ENCODE peak calls at places on chromosomes 5 and 9, in nine cellular contexts. One of them, this sample, is unnamed. For H3K4me1 and H3K36me3, the result is how much of the 10 kb centered on the place peaks cover.

GRCh38 chr9:95091574-95091970 is 225.9 kb downstream of the FANCC start:
- DNase-seq in prostate gland: no peak
- DNase-seq in ovary: no peak
- DNase-seq in heart left ventricle: no peak
- DNase-seq in sigmoid colon: no peak
- DNase-seq in uterus: no peak
- DNase-seq in HepG2: no peak
- DNase-seq in adrenal gland: no peak
- DNase-seq in IMR-90: peak
- DNase-seq in this sample: no peak

GRCh38 chr5:149215478-149216042 is 56.1 kb upstream of the AFAP1L1 start:
- DNase-seq in ovary: no peak
- DNase-seq in HepG2: no peak
- DNase-seq in prostate gland: no peak
- DNase-seq in sigmoid colon: peak
- DNase-seq in uterus: peak
- DNase-seq in adrenal gland: peak
- DNase-seq in IMR-90: peak
- DNase-seq in heart left ventricle: peak
- DNase-seq in this sample: no peak

GRCh38 chr5:36505021-36505420 is 101.4 kb upstream of the SLC1A3 start:
- DNase-seq in uterus: no peak
- DNase-seq in ovary: no peak
- DNase-seq in HepG2: no peak
- DNase-seq in prostate gland: no peak
- DNase-seq in heart left ventricle: no peak
- DNase-seq in IMR-90: no peak
- DNase-seq in adrenal gland: no peak
- DNase-seq in sigmoid colon: no peak
- DNase-seq in this sample: no peak

GRCh38 chr5:138065102-138065501 is 18.7 kb upstream of the WNT8A start:
- DNase-seq in sigmoid colon: no peak
- DNase-seq in uterus: no peak
- DNase-seq in adrenal gland: no peak
- DNase-seq in IMR-90: no peak
- DNase-seq in HepG2: no peak
- DNase-seq in ovary: no peak
- DNase-seq in heart left ventricle: no peak
- DNase-seq in prostate gland: no peak
- DNase-seq in this sample: no peak

GRCh38 chr9:96084289-96084688 is 208.8 kb downstream of the ERCC6L2 start:
- DNase-seq in prostate gland: no peak
- DNase-seq in sigmoid colon: no peak
- DNase-seq in HepG2: no peak
- DNase-seq in ovary: no peak
- DNase-seq in heart left ventricle: no peak
- DNase-seq in uterus: no peak
- DNase-seq in IMR-90: no peak
- DNase-seq in adrenal gland: no peak
- DNase-seq in this sample: no peak

GRCh38 chr9:110257097-110257955 is 1.0 kb upstream of the TXN start:
- DNase-seq in adrenal gland: peak
- DNase-seq in IMR-90: peak
- DNase-seq in sigmoid colon: no peak
- DNase-seq in ovary: peak
- DNase-seq in heart left ventricle: peak
- DNase-seq in prostate gland: peak
- DNase-seq in uterus: peak
- DNase-seq in HepG2: peak
- DNase-seq in this sample: peak

GRCh38 chr5:154971501-154971900 is 30.6 kb downstream of the MRPL22 start:
- DNase-seq in prostate gland: no peak
- DNase-seq in adrenal gland: no peak
- DNase-seq in heart left ventricle: no peak
- DNase-seq in HepG2: no peak
- DNase-seq in uterus: no peak
- DNase-seq in ovary: no peak
- DNase-seq in IMR-90: peak
- DNase-seq in sigmoid colon: no peak
- DNase-seq in this sample: no peak

GRCh38 chr9:136505406-136506403 is 22.9 kb upstream of the SEC16A start:
- DNase-seq in prostate gland: no peak
- DNase-seq in IMR-90: no peak
- DNase-seq in HepG2: no peak
- DNase-seq in heart left ventricle: no peak
- DNase-seq in sigmoid colon: no peak
- DNase-seq in uterus: no peak
- DNase-seq in adrenal gland: no peak
- DNase-seq in ovary: no peak
- DNase-seq in this sample: no peak

GRCh38 chr9:118575341-118576070 is 793.7 kb downstream of the BRINP1 start:
- DNase-seq in IMR-90: no peak
- DNase-seq in adrenal gland: no peak
- DNase-seq in heart left ventricle: no peak
- DNase-seq in ovary: no peak
- DNase-seq in HepG2: no peak
- DNase-seq in sigmoid colon: no peak
- DNase-seq in uterus: no peak
- DNase-seq in prostate gland: no peak
- DNase-seq in this sample: no peak

GRCh38 chr9:129498451-129499376 is 122.2 kb downstream of the C9orf50 start:
- DNase-seq in IMR-90: no peak
- DNase-seq in HepG2: no peak
- DNase-seq in prostate gland: no peak
- DNase-seq in sigmoid colon: no peak
- DNase-seq in adrenal gland: no peak
- DNase-seq in uterus: no peak
- DNase-seq in ovary: no peak
- DNase-seq in heart left ventricle: no peak
- DNase-seq in this sample: no peak

GRCh38 chr5:156328176-156328575 is 1.2 kb downstream of the SGCD start:
- DNase-seq in ovary: no peak
- DNase-seq in heart left ventricle: no peak
- DNase-seq in adrenal gland: no peak
- DNase-seq in HepG2: no peak
- DNase-seq in prostate gland: no peak
- DNase-seq in sigmoid colon: no peak
- DNase-seq in IMR-90: peak
- DNase-seq in uterus: no peak
- DNase-seq in this sample: no peak

DNA sequence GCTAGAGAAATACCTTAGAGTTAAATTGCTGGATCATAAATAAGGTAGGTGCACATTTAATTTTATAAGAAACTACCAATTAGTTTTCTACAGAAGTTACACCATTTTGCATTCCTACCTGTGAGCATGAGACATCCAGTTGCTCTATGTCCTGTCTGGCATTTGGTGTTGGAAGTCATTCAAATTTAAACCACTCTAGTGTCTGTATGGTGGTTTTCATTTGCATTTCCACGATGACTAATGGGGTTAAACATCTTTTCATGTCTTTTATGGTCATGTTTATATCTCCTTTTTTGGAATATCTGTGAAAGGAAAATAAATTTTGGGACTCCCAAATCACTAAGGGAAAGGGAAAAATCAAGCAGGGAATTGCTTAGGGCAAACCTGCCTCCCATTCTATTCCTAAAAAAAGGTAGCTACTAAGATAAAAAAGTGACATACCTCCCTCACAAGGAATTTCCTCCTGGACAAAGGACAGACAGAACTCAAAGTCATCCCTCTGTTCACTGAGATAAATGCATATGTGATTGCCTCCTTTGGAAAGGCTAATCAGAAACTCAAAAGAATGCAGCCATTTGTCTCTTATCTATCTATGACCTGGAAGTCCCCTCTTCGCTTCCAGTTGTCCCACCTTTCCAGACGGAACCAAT is 31.6 kb upstream of the ADCY2 start:
- DNase-seq in prostate gland: no peak
- DNase-seq in sigmoid colon: no peak
- DNase-seq in adrenal gland: no peak
- DNase-seq in uterus: no peak
- DNase-seq in HepG2: no peak
- DNase-seq in heart left ventricle: no peak
- DNase-seq in ovary: no peak
- DNase-seq in IMR-90: no peak
- DNase-seq in this sample: no peak
- TF ChIP-seq POLR2A in prostate gland: no peak
- TF ChIP-seq POLR2A in sigmoid colon: no peak
- TF ChIP-seq POLR2A in adrenal gland: no peak
- TF ChIP-seq POLR2A in uterus: no peak
- TF ChIP-seq POLR2A in HepG2: no peak
- TF ChIP-seq POLR2A in heart left ventricle: no peak
- TF ChIP-seq POLR2A in ovary: no peak
- TF ChIP-seq POLR2A in IMR-90: no peak
- TF ChIP-seq POLR2A in this sample: no peak

DNA sequence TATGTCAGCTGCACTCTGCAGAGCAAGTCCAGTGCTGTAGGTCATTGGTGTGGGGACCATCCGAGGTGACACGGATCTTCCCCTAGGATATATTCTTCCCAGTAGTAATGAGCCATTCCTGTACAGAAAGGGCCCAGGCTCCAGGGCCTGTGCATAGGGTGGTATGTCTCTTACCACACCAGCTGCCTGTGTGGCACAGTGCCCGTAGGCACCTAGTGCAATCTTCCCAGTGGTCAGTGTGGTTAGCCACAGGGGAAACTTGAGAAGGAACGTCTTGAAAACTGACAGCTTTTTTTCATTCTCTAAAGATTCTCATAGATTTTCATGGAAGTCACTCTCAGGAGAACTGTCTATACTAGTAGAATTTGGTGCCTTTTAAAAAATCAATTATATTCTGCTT is 39.8 kb downstream of the CYSTM1 start:
- DNase-seq in prostate gland: no peak
- DNase-seq in IMR-90: peak
- DNase-seq in ovary: no peak
- DNase-seq in adrenal gland: no peak
- DNase-seq in sigmoid colon: no peak
- DNase-seq in uterus: no peak
- DNase-seq in HepG2: no peak
- DNase-seq in heart left ventricle: no peak
- DNase-seq in this sample: peak
- H3K4me1 ChIP-seq in prostate gland: under half
- H3K4me1 ChIP-seq in IMR-90: under half
- H3K4me1 ChIP-seq in ovary: under half
- H3K4me1 ChIP-seq in adrenal gland: under half
- H3K4me1 ChIP-seq in sigmoid colon: under half
- H3K4me1 ChIP-seq in uterus: under half
- H3K4me1 ChIP-seq in HepG2: under half
- H3K4me1 ChIP-seq in heart left ventricle: under half
- H3K4me1 ChIP-seq in this sample: under half

GRCh38 chr5:69271376-69271775 is 36.7 kb downstream of the CDK7 start:
- DNase-seq in sigmoid colon: no peak
- DNase-seq in adrenal gland: peak
- DNase-seq in HepG2: no peak
- DNase-seq in uterus: no peak
- DNase-seq in prostate gland: no peak
- DNase-seq in ovary: no peak
- DNase-seq in heart left ventricle: no peak
- DNase-seq in IMR-90: peak
- DNase-seq in this sample: peak

GRCh38 chr5:69279517-69279916 is 44.8 kb downstream of the CDK7 start:
- DNase-seq in adrenal gland: no peak
- DNase-seq in prostate gland: no peak
- DNase-seq in HepG2: no peak
- DNase-seq in sigmoid colon: no peak
- DNase-seq in heart left ventricle: no peak
- DNase-seq in IMR-90: no peak
- DNase-seq in uterus: no peak
- DNase-seq in ovary: no peak
- DNase-seq in this sample: no peak

GRCh38 chr5:69270827-69271226 is 36.1 kb downstream of the CDK7 start:
- DNase-seq in ovary: no peak
- DNase-seq in heart left ventricle: no peak
- DNase-seq in prostate gland: no peak
- DNase-seq in uterus: no peak
- DNase-seq in adrenal gland: no peak
- DNase-seq in sigmoid colon: no peak
- DNase-seq in HepG2: no peak
- DNase-seq in IMR-90: no peak
- DNase-seq in this sample: no peak

GRCh38 chr5:69276422-69277174 is 41.9 kb downstream of the CDK7 start:
- DNase-seq in IMR-90: peak
- DNase-seq in sigmoid colon: no peak
- DNase-seq in uterus: no peak
- DNase-seq in ovary: no peak
- DNase-seq in HepG2: peak
- DNase-seq in prostate gland: no peak
- DNase-seq in adrenal gland: no peak
- DNase-seq in heart left ventricle: no peak
- DNase-seq in this sample: no peak

DNA sequence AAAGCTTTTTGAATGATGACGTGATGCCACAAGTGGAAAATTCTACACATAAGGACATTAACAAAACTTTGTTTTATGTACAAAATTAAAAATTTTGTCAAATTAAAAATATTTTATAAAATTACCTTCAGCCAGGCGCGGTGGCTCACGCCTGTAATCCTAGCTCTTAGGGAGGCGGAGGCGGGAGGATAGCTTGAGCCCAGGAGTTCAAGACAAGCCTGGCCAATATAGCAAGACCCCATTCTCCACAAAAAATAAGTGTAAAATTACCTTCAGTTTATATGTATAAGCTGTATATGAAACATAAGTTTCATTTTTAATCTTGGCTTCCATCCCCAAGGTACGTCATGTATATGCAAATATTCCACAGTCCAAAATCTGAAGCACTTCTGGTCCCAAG is 40.9 kb downstream of the CDK7 start:
- DNase-seq in HepG2: no peak
- DNase-seq in ovary: no peak
- DNase-seq in IMR-90: no peak
- DNase-seq in heart left ventricle: no peak
- DNase-seq in uterus: no peak
- DNase-seq in sigmoid colon: no peak
- DNase-seq in prostate gland: no peak
- DNase-seq in adrenal gland: no peak
- DNase-seq in this sample: no peak
- H3K36me3 ChIP-seq in HepG2: under half
- H3K36me3 ChIP-seq in ovary: under half
- H3K36me3 ChIP-seq in IMR-90: under half
- H3K36me3 ChIP-seq in heart left ventricle: half or more
- H3K36me3 ChIP-seq in uterus: under half
- H3K36me3 ChIP-seq in sigmoid colon: under half
- H3K36me3 ChIP-seq in prostate gland: under half
- H3K36me3 ChIP-seq in adrenal gland: under half
- H3K36me3 ChIP-seq in this sample: under half

DNA sequence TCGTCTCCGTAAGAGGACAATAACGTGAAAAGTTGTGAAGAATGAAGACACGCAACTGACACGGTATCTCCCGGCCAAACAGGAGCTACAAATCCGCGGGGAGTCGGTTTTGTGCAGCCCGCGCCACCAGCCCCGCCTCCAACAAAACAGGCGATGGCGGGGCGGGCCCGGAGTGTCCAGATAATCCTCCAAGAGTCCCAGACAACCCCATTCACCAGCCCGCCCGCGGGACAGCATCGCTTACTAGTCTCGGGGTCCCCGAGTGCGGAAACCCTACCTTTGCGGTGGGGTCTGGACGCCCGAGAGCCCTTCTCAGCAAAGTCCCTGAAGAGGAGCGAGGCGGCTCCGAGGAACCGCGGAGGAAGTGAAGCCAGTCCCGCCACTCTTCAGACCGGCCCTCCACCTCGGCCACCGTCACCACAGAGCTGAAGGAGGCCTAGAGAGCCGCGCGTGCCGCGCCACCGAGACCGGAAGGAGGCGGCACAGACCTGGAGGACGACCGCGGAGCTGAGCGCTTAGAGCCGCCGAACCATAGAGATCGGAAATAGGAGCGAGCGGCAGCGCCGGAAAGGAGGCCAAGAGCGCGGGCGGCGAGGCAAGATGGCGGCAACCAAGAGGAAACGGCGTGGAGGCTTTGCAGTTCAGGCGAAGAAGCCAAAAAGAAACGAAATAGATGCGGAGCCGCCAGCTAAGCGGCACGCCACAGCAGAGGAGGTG is at the start of the genes BRIX1 and RAD1:
- DNase-seq in IMR-90: peak
- DNase-seq in sigmoid colon: peak
- DNase-seq in uterus: peak
- DNase-seq in ovary: peak
- DNase-seq in prostate gland: peak
- DNase-seq in HepG2: peak
- DNase-seq in heart left ventricle: peak
- DNase-seq in adrenal gland: peak
- DNase-seq in this sample: peak
- TF ChIP-seq POLR2A in IMR-90: peak
- TF ChIP-seq POLR2A in sigmoid colon: peak
- TF ChIP-seq POLR2A in uterus: peak
- TF ChIP-seq POLR2A in ovary: peak
- TF ChIP-seq POLR2A in prostate gland: no peak
- TF ChIP-seq POLR2A in HepG2: peak
- TF ChIP-seq POLR2A in heart left ventricle: no peak
- TF ChIP-seq POLR2A in adrenal gland: peak
- TF ChIP-seq POLR2A in this sample: peak

This sample was measured in transverse colon.